ENCODE peak calls at places on chromosomes 2 and 18, in four cellular contexts. Q is thoracic aorta, D is AG04450, A is choroid plexus epithelial cell. H is an unnamed sample.

GRCh38 chr2:176488446-176488845 is 219.2 kb downstream of the MTX2 start:
- DNase-seq in Q (no peak), D (no peak), A (no peak), H (no peak)

GRCh38 chr2:97653874-97654273 is 8.0 kb downstream of the COX5B start:
- DNase-seq in Q (no peak), D (no peak), A (no peak), H (no peak)

GRCh38 chr2:180656455-180656847 is 324.0 kb upstream of the UBE2E3 start:
- DNase-seq in Q (no peak), D (peak), A (peak), H (no peak)

GRCh38 chr2:38129987-38130386 is 54.0 kb upstream of the CYP1B1 start:
- DNase-seq in Q (no peak), D (no peak), A (no peak), H (no peak)

GRCh38 chr18:57051586-57052044 is 95.3 kb upstream of the BOD1L2 start:
- DNase-seq in Q (no peak), D (no peak), A (no peak), H (no peak)

GRCh38 chr2:54949431-54949830 is 100.8 kb downstream of the RTN4 start:
- DNase-seq in Q (no peak), D (no peak), A (peak), H (no peak)

GRCh38 chr2:44941551-44942234 is at the start of gene SIX3:
- DNase-seq in Q (no peak), D (no peak), A (no peak), H (no peak)

GRCh38 chr2:60519259-60519863 is 34.1 kb downstream of the BCL11A start:
- DNase-seq in Q (no peak), D (peak), A (peak), H (no peak)

GRCh38 chr2:111678651-111679050 is 205.3 kb downstream of the ANAPC1 start:
- DNase-seq in Q (no peak), D (no peak), A (no peak), H (no peak)

GRCh38 chr2:147327636-147328035 is 517.2 kb upstream of the ACVR2A start:
- DNase-seq in Q (no peak), D (no peak), A (peak), H (no peak)

GRCh38 chr2:173355866-173356508 is 1.3 kb downstream of the CDCA7 start:
- DNase-seq in Q (no peak), D (no peak), A (no peak), H (no peak)

GRCh38 chr18:79948719-79949411 is 2.6 kb downstream of the SLC66A2 start:
- DNase-seq in Q (no peak), D (no peak), A (no peak), H (no peak)

GRCh38 chr2:239563561-239563960 is 162.7 kb upstream of the HDAC4 start:
- DNase-seq in Q (no peak), D (no peak), A (no peak), H (no peak)

GRCh38 chr2:160419776-160420521 is 73.7 kb downstream of the RBMS1 start:
- DNase-seq in Q (no peak), D (no peak), A (peak), H (no peak)

GRCh38 chr2:36530983-36531354 is 67.0 kb downstream of the FEZ2 start:
- DNase-seq in Q (no peak), D (no peak), A (peak), H (no peak)

GRCh38 chr18:2442006-2442405 is 129.3 kb downstream of the METTL4 start:
- DNase-seq in Q (no peak), D (no peak), A (peak), H (no peak)

GRCh38 chr2:17223171-17223570 is 295.1 kb downstream of the RAD51AP2 start:
- DNase-seq in Q (no peak), D (no peak), A (no peak), H (no peak)

GRCh38 chr2:67945976-67946375 is 116.8 kb downstream of the C1D start:
- DNase-seq in Q (no peak), D (no peak), A (peak), H (no peak)

GRCh38 chr2:37920570-37920969 is 4.5 kb upstream of the RMDN2 start:
- DNase-seq in Q (no peak), D (no peak), A (peak), H (no peak)

GRCh38 chr2:73406996-73407395 is 21.4 kb downstream of the ALMS1 start:
- DNase-seq in Q (no peak), D (no peak), A (no peak), H (no peak)

GRCh38 chr2:147095376-147095775 is 749.5 kb upstream of the ACVR2A start:
- DNase-seq in Q (no peak), D (no peak), A (no peak), H (no peak)

GRCh38 chr2:174014699-174015070 is 49.5 kb upstream of the SP3 start:
- DNase-seq in Q (no peak), D (no peak), A (no peak), H (no peak)

GRCh38 chr2:44614940-44615339 is 253.2 kb downstream of the CAMKMT start:
- DNase-seq in Q (no peak), D (no peak), A (no peak), H (no peak)

GRCh38 chr2:71700880-71701397 is 247.6 kb downstream of the DYSF start:
- DNase-seq in Q (peak), D (no peak), A (no peak), H (no peak)

GRCh38 chr2:171579481-171579880 is 57.2 kb downstream of the CYBRD1 start:
- DNase-seq in Q (no peak), D (no peak), A (no peak), H (no peak)

GRCh38 chr2:215460682-215461081 is 24.8 kb upstream of the FN1 start:
- DNase-seq in Q (no peak), D (peak), A (peak), H (no peak)

GRCh38 chr18:54776282-54776977 is 51.8 kb upstream of the RAB27B start:
- DNase-seq in Q (no peak), D (peak), A (peak), H (no peak)

GRCh38 chr2:240472078-240472790 is 36.8 kb downstream of the GPC1 start:
- DNase-seq in Q (peak), D (no peak), A (no peak), H (no peak)

GRCh38 chr2:95384854-95385569 is 17.5 kb upstream of the FAHD2A start:
- DNase-seq in Q (no peak), D (no peak), A (no peak), H (no peak)

GRCh38 chr2:63486861-63487290 is 101.4 kb downstream of the WDPCP start:
- DNase-seq in Q (no peak), D (no peak), A (peak), H (no peak)

GRCh38 chr2:88853403-88853790 is 161.9 kb downstream of the RPIA start:
- DNase-seq in Q (no peak), D (no peak), A (no peak), H (no peak)

GRCh38 chr2:201415149-201415548 is 36.1 kb downstream of the TRAK2 start:
- DNase-seq in Q (no peak), D (no peak), A (no peak), H (no peak)

GRCh38 chr2:9800975-9801723 is 42.1 kb upstream of the TAF1B start:
- DNase-seq in Q (no peak), D (no peak), A (peak), H (peak)

DNA sequence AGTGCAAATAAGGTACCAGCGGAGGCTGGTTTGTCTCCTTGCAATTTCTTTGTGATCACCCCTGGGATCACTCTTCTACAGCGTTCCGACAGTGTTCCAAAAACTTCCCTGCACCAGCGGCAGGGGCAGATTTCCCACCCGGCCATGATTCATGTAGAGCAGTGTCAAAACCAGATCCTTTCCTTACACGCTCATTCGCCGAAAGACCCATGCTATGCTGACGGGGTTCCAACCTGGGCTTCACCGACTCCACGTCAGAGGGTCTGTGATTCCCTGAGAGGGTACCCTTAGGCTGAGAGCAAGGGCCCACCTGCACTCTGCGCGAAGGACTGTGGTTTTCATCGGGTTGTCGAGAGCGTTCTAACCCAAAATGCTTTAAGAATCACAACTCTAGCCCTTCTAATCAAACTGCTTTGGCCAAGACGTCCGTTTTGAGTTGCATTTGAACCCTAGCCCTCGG is 379 bp upstream of the TTC27 start:
- DNase-seq in Q (no peak), D (peak), A (peak), H (no peak)
- TF ChIP-seq CTCF in Q (peak), D (peak), A (peak), H (no peak)

GRCh38 chr2:219176818-219177593 is at the start of gene CNPPD1:
- DNase-seq in Q (peak), D (no peak), A (peak), H (peak)
- TF ChIP-seq CTCF in Q (no peak), D (no peak), A (no peak), H (no peak)

DNA sequence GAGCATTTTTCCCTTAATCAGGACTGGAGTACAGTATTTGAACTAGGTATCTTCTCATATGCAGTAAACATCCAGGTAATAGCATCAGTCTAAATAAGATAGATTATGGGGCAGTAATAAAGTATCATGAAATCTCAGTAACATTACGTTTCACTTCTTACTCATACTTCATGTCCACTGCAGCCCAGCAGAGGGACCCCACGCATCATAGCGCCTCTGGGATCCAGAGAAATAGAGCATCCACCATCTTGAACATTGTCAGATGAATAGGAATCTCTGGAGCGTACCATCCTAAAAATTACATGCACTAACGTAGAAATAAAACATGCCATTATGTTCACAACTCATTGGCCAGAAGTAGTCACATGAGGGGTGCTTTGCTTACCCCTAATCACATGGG is 499.0 kb downstream of the CPS1 start:
- DNase-seq in Q (no peak), D (no peak), A (peak), H (no peak)
- TF ChIP-seq CTCF in Q (no peak), D (no peak), A (peak), H (no peak)

DNA sequence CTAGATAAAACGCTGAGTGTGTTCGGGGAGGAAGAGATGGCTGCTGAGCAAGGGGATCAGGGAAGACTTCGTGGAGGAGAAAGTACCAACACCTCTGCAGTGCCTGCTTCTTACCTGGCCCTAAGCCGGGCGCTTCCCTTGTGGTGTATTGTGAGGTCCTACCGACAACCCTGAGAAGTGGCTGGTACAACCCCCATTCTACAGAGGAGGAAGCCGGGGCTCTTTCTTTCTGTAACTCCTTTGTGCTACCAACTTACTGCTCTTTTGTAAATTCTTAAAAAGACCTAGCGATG is 96.9 kb downstream of the ARMC9 start:
- DNase-seq in Q (no peak), D (no peak), A (no peak), H (no peak)
- TF ChIP-seq CTCF in Q (no peak), D (no peak), A (no peak), H (no peak)

GRCh38 chr2:102155131-102155702 is 12.7 kb downstream of the IL1R1 start:
- DNase-seq in Q (no peak), D (no peak), A (no peak), H (no peak)
- TF ChIP-seq CTCF in Q (no peak), D (no peak), A (no peak), H (no peak)